ENCODE peak calls at places on chromosomes 6 and 20, in six cellular contexts. M is glutamatergic neuron; I is endothelial cell; H is stimulated activated naive CD8-positive, alpha-beta T cell treated with anti-CD3 and anti-CD28 coated beads, Interleukin-15, Interleukin-2, amounts not matched to agents 100 U/mL and 50 U/mL, for 24 hours; X is sciatic nerve; D is smooth muscle cell of the brain vasculature. S is an unnamed sample.

GRCh38 chr6:101069191-101069795 is 188.2 kb upstream of the ASCC3 start:
- DNase-seq in M (no peak), I (no peak), H (no peak), X (no peak), D (no peak), S (no peak)

GRCh38 chr6:169700296-169700695 is 1.5 kb downstream of the WDR27 start:
- DNase-seq in M (no peak), I (no peak), H (no peak), X (no peak), D (no peak), S (no peak)

GRCh38 chr20:52047811-52048302 is 143.7 kb downstream of the ZFP64 start:
- DNase-seq in M (no peak), I (no peak), H (peak; percentile 61), X (no peak), D (no peak), S (no peak)

GRCh38 chr6:18207438-18207837 is 52.2 kb downstream of the KDM1B start:
- DNase-seq in M (no peak), I (no peak), H (no peak), X (no peak), D (no peak), S (no peak)

GRCh38 chr6:54802775-54803631 is 43.6 kb upstream of the FAM83B start:
- DNase-seq in M (no peak), I (no peak), H (no peak), X (no peak), D (no peak), S (no peak)

GRCh38 chr20:23047001-23047737 is 2.3 kb downstream of the THBD start:
- DNase-seq in M (no peak), I (no peak), H (no peak), X (no peak), D (no peak), S (no peak)

GRCh38 chr20:23920408-23920780 is 40.8 kb upstream of the CST5 start:
- DNase-seq in M (no peak), I (no peak), H (no peak), X (no peak), D (no peak), S (no peak)

GRCh38 chr20:23235173-23236027 is 115.2 kb upstream of the NXT1 start:
- DNase-seq in M (peak; percentile 81), I (peak; percentile 73), H (peak; percentile 48), X (peak; percentile 77), D (no peak), S (peak; percentile 6)

GRCh38 chr6:36769161-36769675 is 70.0 kb downstream of the CPNE5 start:
- DNase-seq in M (no peak), I (no peak), H (no peak), X (no peak), D (no peak), S (no peak)

GRCh38 chr20:35903843-35904242 is 50.5 kb downstream of the SCAND1 start:
- DNase-seq in M (no peak), I (no peak), H (no peak), X (no peak), D (no peak), S (no peak)

GRCh38 chr6:53728570-53729194 is 63.1 kb upstream of the KLHL31 start:
- DNase-seq in M (peak; percentile 79), I (peak; percentile 72), H (peak; percentile 56), X (peak; percentile 78), D (peak; percentile 6), S (no peak)

GRCh38 chr6:65280060-65280459 is 427.0 kb downstream of the EYS start:
- DNase-seq in M (no peak), I (no peak), H (no peak), X (no peak), D (no peak), S (no peak)

GRCh38 chr6:142732790-142733189 is 212.2 kb downstream of the HIVEP2 start:
- DNase-seq in M (no peak), I (no peak), H (no peak), X (no peak), D (no peak), S (no peak)

GRCh38 chr6:33082702-33083101 is 6.9 kb downstream of the HLA-DPB1 start:
- DNase-seq in M (peak; percentile 37), I (peak; percentile 38), H (peak; percentile 32), X (no peak), D (no peak), S (no peak)

GRCh38 chr6:149961728-149962425 is 1.9 kb upstream of the ULBP1 start:
- DNase-seq in M (no peak), I (peak; percentile 68), H (peak; percentile 49), X (no peak), D (no peak), S (no peak)

GRCh38 chr20:22805219-22805618 is 220.8 kb upstream of the FOXA2 start:
- DNase-seq in M (no peak), I (peak; percentile 23), H (no peak), X (no peak), D (peak; percentile 36), S (no peak)

GRCh38 chr20:46010491-46011405 is 2.0 kb downstream of the MMP9 start:
- DNase-seq in M (no peak), I (no peak), H (peak; percentile 48), X (no peak), D (no peak), S (no peak)

GRCh38 chr6:88573971-88574370 is 389.4 kb downstream of the RNGTT start:
- DNase-seq in M (no peak), I (no peak), H (no peak), X (no peak), D (no peak), S (no peak)

GRCh38 chr6:35719830-35720733 is 16.8 kb upstream of the ARMC12 start:
- DNase-seq in M (peak; percentile 45), I (peak; percentile 48), H (peak; percentile 58), X (peak; percentile 65), D (peak; percentile 76), S (no peak)

GRCh38 chr6:131627724-131628682 is at the start of gene MED23:
- DNase-seq in M (peak; percentile 98), I (peak; percentile 99), H (peak; percentile 98), X (peak; percentile 97), D (peak; percentile 91), S (peak; percentile 85)

GRCh38 chr6:43076093-43076927 is at the start of gene PTK7:
- DNase-seq in M (peak; percentile 91), I (peak; percentile 87), H (peak; percentile 44), X (peak; percentile 64), D (no peak), S (no peak)

GRCh38 chr6:44275749-44276648 is 5.7 kb downstream of the TMEM151B start:
- DNase-seq in M (no peak), I (no peak), H (peak; percentile 36), X (no peak), D (no peak), S (no peak)

GRCh38 chr6:142867988-142868818 is 76.8 kb downstream of the HIVEP2 start:
- DNase-seq in M (no peak), I (no peak), H (no peak), X (no peak), D (no peak), S (no peak)

GRCh38 chr6:51429042-51429712 is 610.5 kb downstream of the TFAP2B start:
- DNase-seq in M (no peak), I (no peak), H (no peak), X (no peak), D (no peak), S (no peak)

GRCh38 chr6:105949939-105950582 is 136.1 kb upstream of the PRDM1 start:
- DNase-seq in M (no peak), I (no peak), H (no peak), X (no peak), D (no peak), S (no peak)

GRCh38 chr20:45109634-45110033 is 5.3 kb downstream of the WFDC5 start:
- DNase-seq in M (no peak), I (no peak), H (no peak), X (no peak), D (no peak), S (no peak)

GRCh38 chr6:34941421-34941820 is 52.4 kb downstream of the ANKS1A start:
- DNase-seq in M (no peak), I (no peak), H (no peak), X (no peak), D (no peak), S (no peak)

GRCh38 chr20:33065785-33066184 is 12.1 kb downstream of the BPIFB3 start:
- DNase-seq in M (no peak), I (no peak), H (no peak), X (no peak), D (no peak), S (no peak)

GRCh38 chr6:153117986-153118886 is 12.8 kb downstream of the RGS17 start:
- DNase-seq in M (no peak), I (no peak), H (no peak), X (no peak), D (no peak), S (no peak)

GRCh38 chr6:96116674-96117073 is 100.9 kb downstream of the FUT9 start:
- DNase-seq in M (no peak), I (peak; percentile 6), H (no peak), X (no peak), D (no peak), S (peak; percentile 32)

S was measured in SK-N-MC.